ENCODE peak calls at places on chromosomes 11 and 22, in nine cellular contexts. L is sigmoid colon, U is mucosa of descending colon, I is colonic mucosa, K is uterus, E is left ventricle myocardium inferior, A is hepatocyte, Z is HCT116, B is IMR-90. F is an unnamed sample.

GRCh38 chr11:117457031-117457785 is 129.6 kb downstream of the CEP164 start:
- DNase-seq in K (no peak), I (no peak), E (no peak), A (no peak), L (no peak), U (no peak), B (no peak), Z (no peak), F (no peak)

GRCh38 chr11:88320149-88320559 is 17.4 kb downstream of the CTSC start:
- DNase-seq in Z (no peak), K (no peak), L (no peak), U (no peak), I (no peak), E (no peak), A (peak; percentile 45), B (peak; percentile 76), F (no peak)

GRCh38 chr22:48869161-48869560 is 958.5 kb downstream of the BRD1 start:
- DNase-seq in L (peak; percentile 41), B (no peak), K (no peak), U (no peak), Z (no peak), E (peak; percentile 4), I (no peak), A (no peak), F (no peak)

GRCh38 chr11:57597971-57598830 is 716 bp downstream of the SERPING1 start:
- DNase-seq in I (peak; percentile 60), Z (no peak), A (peak; percentile 83), B (peak; percentile 24), L (peak; percentile 95), U (peak; percentile 45), E (peak; percentile 86), K (peak; percentile 91), F (peak; percentile 82)

GRCh38 chr22:39985383-39986045 is 9.2 kb upstream of the FAM83F start:
- DNase-seq in E (no peak), K (no peak), Z (no peak), I (peak; percentile 60), B (no peak), L (no peak), U (peak; percentile 60), A (no peak), F (no peak)

GRCh38 chr11:92314499-92314898 is 89.9 kb downstream of the FAT3 start:
- DNase-seq in A (no peak), K (no peak), Z (no peak), I (no peak), U (no peak), B (no peak), L (no peak), E (no peak), F (no peak)

GRCh38 chr22:29109853-29110252 is 37.0 kb downstream of the KREMEN1 start:
- DNase-seq in U (peak; percentile 26), B (peak; percentile 54), I (no peak), Z (no peak), E (no peak), A (peak; percentile 57), K (no peak), L (no peak), F (no peak)

GRCh38 chr11:10304495-10305261 is at the start of gene ADM:
- DNase-seq in I (peak; percentile 95), E (peak; percentile 91), K (peak; percentile 92), Z (peak; percentile 91), A (peak; percentile 93), B (peak; percentile 93), U (peak; percentile 94), L (peak; percentile 96), F (peak; percentile 89)

GRCh38 chr22:48718818-48719500 is 1108.7 kb downstream of the BRD1 start:
- DNase-seq in I (no peak), K (no peak), U (no peak), B (no peak), Z (no peak), L (peak; percentile 64), E (peak; percentile 0), A (no peak), F (no peak)

GRCh38 chr22:49950396-49950994 is 10.1 kb upstream of the PIM3 start:
- DNase-seq in I (no peak), Z (no peak), B (no peak), K (no peak), L (no peak), A (no peak), E (no peak), U (no peak), F (no peak)

DNA sequence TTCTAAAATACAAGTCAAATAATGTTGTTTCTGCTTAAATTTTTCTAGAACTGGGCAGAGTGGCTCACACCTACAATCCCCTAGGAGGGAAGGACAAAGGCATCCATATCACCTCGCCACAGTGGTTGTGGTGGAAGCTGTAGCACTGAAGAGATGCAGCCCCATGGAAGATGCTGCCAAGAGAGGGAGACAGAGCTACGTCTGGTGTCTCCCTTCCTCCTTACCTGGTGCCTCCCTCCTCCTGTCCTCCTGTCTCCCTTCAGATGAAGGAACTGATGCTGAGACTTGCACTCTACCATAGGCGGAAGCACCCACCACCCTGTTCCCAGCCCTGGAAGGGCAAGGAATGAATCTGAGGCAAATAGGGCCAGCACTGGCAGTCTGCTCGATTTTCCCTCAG is 22.3 kb downstream of the MMP27 start:
- DNase-seq in Z (peak; percentile 15), A (no peak), E (no peak), K (no peak), I (no peak), B (no peak), L (no peak), U (no peak), F (no peak)
- TF ChIP-seq CTCF in Z (peak; percentile 47), A (no peak), E (no peak), K (no peak), I (no peak), B (no peak), L (no peak), U (no peak), F (no peak)

DNA sequence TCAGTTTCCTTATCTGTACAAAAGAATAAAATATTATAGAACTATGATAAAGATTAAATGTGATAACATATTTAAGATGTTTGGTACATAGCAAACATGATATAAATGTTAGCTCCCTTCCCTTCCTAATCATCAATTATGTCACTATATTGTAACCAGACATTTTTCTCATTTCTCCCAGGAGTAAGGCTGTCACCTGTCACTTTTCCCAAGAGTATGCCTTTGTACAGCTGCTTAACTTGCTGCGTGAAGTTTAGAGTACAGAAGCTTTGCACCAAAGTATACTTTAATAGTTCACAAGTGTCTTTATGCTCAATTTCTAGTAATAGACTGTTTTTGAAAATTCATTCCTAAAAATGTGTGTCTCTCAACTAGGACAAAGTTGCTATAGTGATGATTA is 186.9 kb downstream of the DLG2 start:
- DNase-seq in Z (no peak), A (no peak), B (no peak), I (no peak), U (no peak), E (no peak), K (no peak), L (no peak), F (no peak)
- H3K4me1 ChIP-seq in Z (no peaks in the 10 kb centered on the region), A (no peaks in the 10 kb centered on the region), B (no peaks in the 10 kb centered on the region), I (no peaks in the 10 kb centered on the region), U (no peaks in the 10 kb centered on the region), E (no peaks in the 10 kb centered on the region), K (no peaks in the 10 kb centered on the region), L (peaks cover 11% of the 10 kb centered on the region), F (no peaks in the 10 kb centered on the region)

GRCh38 chr22:21569459-21570161 is 2.1 kb downstream of the UBE2L3 start:
- DNase-seq in B (no peak), Z (no peak), L (no peak), A (no peak), E (no peak), I (no peak), U (no peak), K (no peak), F (no peak)
- H3K4me3 ChIP-seq in B (no peak overlapping the region), Z (no peak overlapping the region), L (no peak overlapping the region), A (no peak overlapping the region), E (peak overlapping the region; percentile 92), I (no peak overlapping the region), U (no peak overlapping the region), K (no peak overlapping the region), F (peak overlapping the region; percentile 75)

GRCh38 chr22:19965771-19966709 is 24.4 kb upstream of the TXNRD2 start:
- DNase-seq in I (no peak), K (no peak), E (no peak), Z (no peak), L (no peak), B (no peak), U (no peak), A (no peak), F (no peak)
- TF ChIP-seq CTCF in I (no peak), K (no peak), E (peak; percentile 29), Z (peak; percentile 59), L (no peak), B (peak; percentile 30), U (no peak), A (peak; percentile 9), F (no peak)

F was measured in heart left ventricle.